ENCODE peak calls at places on chromosomes 2 and 18, in nine cellular contexts. K is kidney, R is SK-N-SH, M is neural progenitor cell, V is colonic mucosa, Z is K562, J is HepG2, T is HCT116, P is endothelial cell of umbilical vein. W is an unnamed sample.

GRCh38 chr2:215756351-215756731 is 257.0 kb downstream of the MREG start:
- DNase-seq in K (no peak), R (no peak), M (no peak), V (no peak), Z (no peak), J (no peak), T (no peak), P (peak; percentile 93), W (no peak)

GRCh38 chr18:28065031-28065792 is 111.7 kb downstream of the CDH2 start:
- DNase-seq in K (no peak), R (no peak), M (peak; percentile 25), V (no peak), Z (no peak), J (peak; percentile 56), T (no peak), P (peak; percentile 14), W (no peak)

GRCh38 chr2:232350804-232351685 is 27.5 kb upstream of the ALPP start:
- DNase-seq in K (peak; percentile 73), R (no peak), M (no peak), V (peak; percentile 58), Z (no peak), J (no peak), T (no peak), P (no peak), W (no peak)

GRCh38 chr18:24417465-24417864 is 9.0 kb upstream of the IMPACT start:
- DNase-seq in K (no peak), R (peak; percentile 30), M (no peak), V (no peak), Z (no peak), J (no peak), T (no peak), P (no peak), W (no peak)

GRCh38 chr2:239230318-239231052 is 170.3 kb downstream of the HDAC4 start:
- DNase-seq in K (no peak), R (no peak), M (no peak), V (no peak), Z (no peak), J (no peak), T (no peak), P (no peak), W (no peak)

GRCh38 chr2:238081561-238081960 is 18.6 kb upstream of the ESPNL start:
- DNase-seq in K (no peak), R (no peak), M (no peak), V (no peak), Z (no peak), J (no peak), T (no peak), P (no peak), W (no peak)

GRCh38 chr2:160052524-160052923 is 9.9 kb downstream of the PLA2R1 start:
- DNase-seq in K (no peak), R (no peak), M (no peak), V (no peak), Z (no peak), J (no peak), T (no peak), P (peak; percentile 39), W (no peak)

GRCh38 chr2:28399289-28399688 is 6.6 kb downstream of the FOSL2 start:
- DNase-seq in K (no peak), R (no peak), M (no peak), V (no peak), Z (no peak), J (no peak), T (no peak), P (no peak), W (no peak)

GRCh38 chr2:103009861-103010260 is 248.0 kb downstream of the TMEM182 start:
- DNase-seq in K (no peak), R (no peak), M (no peak), V (no peak), Z (no peak), J (no peak), T (no peak), P (no peak), W (no peak)

GRCh38 chr2:197760293-197760657 is 24.8 kb downstream of the BOLL start:
- DNase-seq in K (no peak), R (no peak), M (no peak), V (no peak), Z (no peak), J (no peak), T (no peak), P (no peak), W (peak; percentile 48)

GRCh38 chr2:36993841-36994620 is 27.7 kb upstream of the STRN start:
- DNase-seq in K (no peak), R (no peak), M (no peak), V (no peak), Z (no peak), J (no peak), T (no peak), P (no peak), W (no peak)

GRCh38 chr2:233464531-233465240 is 101.9 kb downstream of the USP40 start:
- DNase-seq in K (peak; percentile 66), R (no peak), M (no peak), V (no peak), Z (no peak), J (no peak), T (no peak), P (no peak), W (no peak)

GRCh38 chr2:237214281-237214680 is 128.6 kb downstream of the COPS8 start:
- DNase-seq in K (no peak), R (no peak), M (no peak), V (no peak), Z (no peak), J (no peak), T (no peak), P (no peak), W (no peak)

GRCh38 chr18:51076503-51076902 is 46.5 kb downstream of the SMAD4 start:
- DNase-seq in K (no peak), R (no peak), M (no peak), V (no peak), Z (no peak), J (no peak), T (no peak), P (no peak), W (no peak)

GRCh38 chr2:171318463-171318934 is 115.3 kb downstream of the METTL8 start:
- DNase-seq in K (no peak), R (no peak), M (peak; percentile 33), V (no peak), Z (no peak), J (no peak), T (no peak), P (peak; percentile 17), W (peak; percentile 76)

GRCh38 chr2:171319164-171319810 is 114.5 kb downstream of the METTL8 start:
- DNase-seq in K (no peak), R (no peak), M (peak; percentile 13), V (no peak), Z (no peak), J (no peak), T (no peak), P (peak; percentile 86), W (peak; percentile 72)

GRCh38 chr2:171317492-171318125 is 116.2 kb downstream of the METTL8 start:
- DNase-seq in K (no peak), R (no peak), M (peak; percentile 7), V (no peak), Z (no peak), J (no peak), T (no peak), P (no peak), W (peak; percentile 55)

GRCh38 chr2:171320208-171320621 is 113.6 kb downstream of the METTL8 start:
- DNase-seq in K (no peak), R (no peak), M (no peak), V (no peak), Z (no peak), J (no peak), T (no peak), P (no peak), W (peak; percentile 56)

GRCh38 chr2:171320731-171321130 is 113.1 kb downstream of the METTL8 start:
- DNase-seq in K (no peak), R (no peak), M (no peak), V (no peak), Z (no peak), J (no peak), T (no peak), P (no peak), W (no peak)
- H3K27ac ChIP-seq in K (no peak overlapping the region), R (no peak overlapping the region), M (no peak overlapping the region), V (no peak overlapping the region), Z (no peak overlapping the region), J (no peak overlapping the region), T (no peak overlapping the region), P (no peak overlapping the region), W (no peak overlapping the region)

GRCh38 chr2:42029639-42030195 is 18.1 kb upstream of the PKDCC start:
- DNase-seq in K (no peak), R (no peak), M (peak; percentile 66), V (no peak), Z (no peak), J (no peak), T (no peak), P (no peak), W (peak; percentile 69)
- H3K9ac ChIP-seq in K (no peak overlapping the region), R (no peak overlapping the region), M (no peak overlapping the region), V (no peak overlapping the region), Z (no peak overlapping the region), J (no peak overlapping the region), T (no peak overlapping the region), P (no peak overlapping the region), W (peak overlapping the region; percentile 24)

DNA sequence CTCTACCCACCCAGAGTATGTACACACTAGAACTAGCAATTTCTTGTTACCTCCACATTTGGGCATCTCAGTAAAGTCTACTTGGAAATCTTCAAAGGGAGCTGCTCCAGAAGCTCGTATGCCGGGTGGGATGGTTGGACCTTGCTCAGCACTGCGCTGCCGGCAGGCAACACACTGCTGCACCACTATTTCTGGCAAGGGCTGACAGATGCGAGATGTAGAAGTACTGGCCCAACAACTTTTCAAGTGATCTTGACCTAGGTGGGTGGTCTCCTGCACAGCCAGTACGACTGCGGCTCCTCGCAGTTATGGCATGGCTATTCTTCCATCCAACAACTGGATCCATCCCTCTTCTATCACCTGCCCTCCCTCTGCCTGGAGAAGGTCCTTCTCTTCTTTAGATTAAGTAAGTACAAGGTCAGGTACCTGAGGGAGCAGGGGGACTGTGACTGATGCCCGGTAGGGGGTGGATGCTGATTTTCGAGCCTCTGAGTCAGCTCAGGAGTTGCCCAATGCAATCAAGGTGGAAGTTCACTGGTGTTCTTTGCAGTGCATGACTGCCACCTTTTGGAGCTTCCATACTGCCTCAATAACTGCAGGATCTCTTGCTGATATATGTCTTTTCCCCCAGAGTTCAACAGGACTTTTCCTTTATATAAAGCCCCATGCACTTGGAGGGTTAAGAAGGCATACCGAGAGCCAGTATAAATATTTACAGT is 100.4 kb upstream of the SLC1A4 start:
- DNase-seq in K (no peak), R (no peak), M (no peak), V (no peak), Z (no peak), J (peak; percentile 74), T (peak; percentile 68), P (peak; percentile 25), W (peak; percentile 86)
- TF ChIP-seq CTCF in K (no peak), R (peak; percentile 19), M (peak; percentile 44), V (no peak), Z (peak; percentile 36), J (peak; percentile 71), T (peak; percentile 64), P (no peak), W (peak; percentile 58)

DNA sequence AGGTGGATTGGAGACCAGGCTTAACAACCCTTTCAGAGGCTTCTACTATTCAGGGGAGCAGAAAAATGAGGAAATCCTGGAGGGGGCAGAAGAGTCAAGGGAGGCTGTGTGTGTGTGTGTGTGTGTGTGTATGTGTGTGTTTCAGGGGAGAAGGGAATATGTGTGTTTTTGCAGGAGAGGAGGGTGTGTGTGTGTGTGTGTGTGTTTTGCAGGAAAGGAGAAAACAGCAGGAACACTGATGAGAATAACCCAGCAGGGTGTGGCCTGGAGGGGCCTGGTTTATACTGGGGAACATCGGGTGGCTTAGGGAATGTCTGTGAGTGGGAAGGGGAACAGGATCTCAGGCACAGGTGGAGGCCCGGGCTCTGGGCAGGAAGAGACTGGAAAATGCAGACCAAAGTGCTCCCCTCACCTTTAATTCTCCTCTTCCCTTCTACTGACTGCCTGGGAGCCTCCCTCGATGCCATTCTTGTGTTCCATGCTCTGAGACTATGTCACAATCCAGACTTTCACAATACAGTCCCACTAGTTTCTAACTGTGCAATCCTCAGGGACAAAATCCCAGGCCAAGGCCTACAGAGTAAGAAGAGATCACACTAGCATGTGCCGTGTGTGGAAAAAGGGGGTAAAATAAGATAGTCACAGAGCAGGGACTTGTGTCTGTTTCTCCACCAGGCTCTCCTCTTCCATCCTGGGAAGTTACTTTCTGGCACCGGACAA is 10.0 kb downstream of the CYB5A start:
- DNase-seq in K (no peak), R (no peak), M (no peak), V (peak; percentile 48), Z (no peak), J (peak; percentile 81), T (no peak), P (no peak), W (no peak)
- H3K27ac ChIP-seq in K (peak overlapping the region; percentile 85), R (no peak overlapping the region), M (no peak overlapping the region), V (peak overlapping the region; percentile 34), Z (no peak overlapping the region), J (peak overlapping the region; percentile 84), T (no peak overlapping the region), P (no peak overlapping the region), W (peak overlapping the region; percentile 26)